ENCODE peak calls at places on chromosomes 13 and 19, in eight cellular contexts. G is CD8-positive, alpha-beta T cell; M is uterus; F is CD8-positive, alpha-beta memory T cell; H is tibial artery; Z is mesenchymal stem cell; V is CD4-positive, CD25-positive, alpha-beta regulatory T cell; S is A673. X is an unnamed sample.

GRCh38 chr13:34926513-34926912 is 15.6 kb upstream of the NBEA start:
- DNase-seq in Z (peak; percentile 56), M (no peak), F (no peak), G (no peak), V (no peak), S (peak; percentile 49), H (no peak), X (no peak)

GRCh38 chr13:26445092-26445491 is 112.4 kb upstream of the WASF3 start:
- DNase-seq in S (peak; percentile 2), G (no peak), F (no peak), Z (no peak), M (no peak), H (no peak), V (no peak), X (no peak)

GRCh38 chr19:5547881-5548280 is 19.9 kb downstream of the TINCR start:
- DNase-seq in V (no peak), F (no peak), H (no peak), S (peak; percentile 77), M (no peak), Z (peak; percentile 51), G (no peak), X (no peak)

GRCh38 chr19:36090930-36091695 is 19.8 kb upstream of the OVOL3 start:
- DNase-seq in M (no peak), S (no peak), V (no peak), Z (no peak), G (no peak), H (no peak), F (no peak), X (no peak)

GRCh38 chr19:55379161-55379560 is 2.5 kb downstream of the TMEM190 start:
- DNase-seq in H (no peak), Z (no peak), V (no peak), S (no peak), M (no peak), G (no peak), F (no peak), X (no peak)

GRCh38 chr13:110916671-110917142 is 1.8 kb upstream of the ANKRD10 start:
- DNase-seq in V (no peak), S (no peak), Z (peak; percentile 83), F (no peak), G (no peak), H (no peak), M (no peak), X (no peak)

GRCh38 chr13:79541426-79542049 is 60.6 kb downstream of the NDFIP2 start:
- DNase-seq in M (no peak), S (peak; percentile 73), Z (peak; percentile 76), G (no peak), H (no peak), V (no peak), F (no peak), X (no peak)

GRCh38 chr13:108352599-108352998 is 83.1 kb downstream of the TNFSF13B start:
- DNase-seq in S (no peak), M (no peak), V (no peak), G (no peak), F (no peak), H (no peak), Z (no peak), X (no peak)

GRCh38 chr13:48505597-48506091 is 27.2 kb downstream of the RCBTB2 start:
- DNase-seq in F (peak; percentile 23), H (peak; percentile 65), V (peak; percentile 10), S (no peak), G (peak; percentile 42), M (no peak), Z (peak; percentile 60), X (peak; percentile 31)

GRCh38 chr13:102310691-102311432 is 91.0 kb downstream of the FGF14 start:
- DNase-seq in S (no peak), M (peak; percentile 39), H (peak; percentile 79), Z (no peak), G (no peak), V (no peak), F (no peak), X (no peak)

GRCh38 chr19:14473915-14474578 is 1.1 kb downstream of the PTGER1 start:
- DNase-seq in F (no peak), Z (no peak), H (no peak), G (no peak), S (no peak), M (no peak), V (no peak), X (no peak)

GRCh38 chr19:15025237-15025636 is 24.0 kb upstream of the CASP14 start:
- DNase-seq in M (no peak), G (no peak), F (no peak), H (no peak), Z (no peak), S (peak; percentile 23), V (no peak), X (no peak)

GRCh38 chr13:33150146-33150545 is 133.9 kb downstream of the KL start:
- DNase-seq in S (peak; percentile 60), G (no peak), V (no peak), F (no peak), H (no peak), M (no peak), Z (peak; percentile 56), X (no peak)

GRCh38 chr19:34313188-34313587 is 51.8 kb upstream of the GPI start:
- DNase-seq in Z (peak; percentile 68), M (no peak), H (no peak), G (no peak), S (peak; percentile 32), V (no peak), F (no peak), X (no peak)

GRCh38 chr19:11265785-11266236 is 3.5 kb upstream of the DOCK6 start:
- DNase-seq in G (no peak), S (no peak), Z (no peak), H (no peak), M (no peak), F (no peak), V (no peak), X (no peak)

GRCh38 chr13:65505941-65506340 is 1724.2 kb downstream of the PCDH9 start:
- DNase-seq in Z (no peak), M (no peak), S (no peak), G (no peak), H (no peak), F (no peak), V (no peak), X (no peak)

GRCh38 chr19:47371269-47371668 is 22.2 kb downstream of the DHX34 start:
- DNase-seq in F (no peak), S (no peak), G (no peak), V (no peak), M (no peak), H (no peak), Z (no peak), X (no peak)

GRCh38 chr13:106762711-106763110 is 194.8 kb upstream of the ARGLU1 start:
- DNase-seq in V (no peak), M (no peak), H (no peak), G (no peak), F (no peak), S (no peak), Z (no peak), X (no peak)

GRCh38 chr19:13016628-13017305 is 21.5 kb downstream of the NFIX start:
- DNase-seq in Z (no peak), M (no peak), V (no peak), S (no peak), G (no peak), F (no peak), H (no peak), X (no peak)

GRCh38 chr19:5308471-5309437 is 31.9 kb downstream of the PTPRS start:
- DNase-seq in V (no peak), H (peak; percentile 76), Z (no peak), S (peak; percentile 96), F (no peak), M (peak; percentile 76), G (no peak), X (no peak)

GRCh38 chr19:7926021-7926726 is at the start of gene CTXN1:
- DNase-seq in H (peak; percentile 64), S (peak; percentile 77), V (peak; percentile 74), F (peak; percentile 76), G (peak; percentile 72), M (peak; percentile 87), Z (peak; percentile 75), X (peak; percentile 70)

GRCh38 chr13:71865858-71866172 is 1.2 kb downstream of the DACH1 start:
- DNase-seq in S (peak; percentile 5), Z (peak; percentile 43), H (no peak), M (peak; percentile 14), G (no peak), V (no peak), F (no peak), X (no peak)
- H3K27ac ChIP-seq in S (no peak overlapping the region), Z (no peak overlapping the region), H (no peak overlapping the region), M (peak overlapping the region; percentile 79), G (no peak overlapping the region), V (no peak overlapping the region), F (no peak overlapping the region), X (no peak overlapping the region)

DNA sequence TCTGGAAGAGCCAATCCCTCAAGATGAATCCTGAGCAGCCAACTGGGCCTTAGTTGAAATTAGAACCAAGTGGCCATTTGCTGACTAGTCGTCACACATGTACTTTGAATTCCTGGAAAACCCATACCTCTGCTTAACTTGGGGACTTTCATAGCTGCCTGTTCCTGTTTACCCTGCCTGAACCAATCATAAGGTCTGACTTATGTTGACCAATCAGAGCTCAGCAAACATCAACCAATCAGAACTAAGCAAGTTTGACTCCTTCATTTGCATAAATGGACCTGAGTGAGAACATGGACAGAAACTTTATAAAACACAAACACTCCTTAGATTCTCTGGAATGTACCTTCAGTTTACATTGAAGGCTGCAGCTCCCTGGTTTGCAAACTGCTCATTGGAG is 50.8 kb downstream of the LATS2 start:
- DNase-seq in V (no peak), G (no peak), Z (peak; percentile 49), H (no peak), M (no peak), S (no peak), F (no peak), X (no peak)
- H3K4me3 ChIP-seq in V (no peak overlapping the region), G (no peak overlapping the region), Z (no peak overlapping the region), H (no peak overlapping the region), M (no peak overlapping the region), S (no peak overlapping the region), F (no peak overlapping the region), X (no peak overlapping the region)

DNA sequence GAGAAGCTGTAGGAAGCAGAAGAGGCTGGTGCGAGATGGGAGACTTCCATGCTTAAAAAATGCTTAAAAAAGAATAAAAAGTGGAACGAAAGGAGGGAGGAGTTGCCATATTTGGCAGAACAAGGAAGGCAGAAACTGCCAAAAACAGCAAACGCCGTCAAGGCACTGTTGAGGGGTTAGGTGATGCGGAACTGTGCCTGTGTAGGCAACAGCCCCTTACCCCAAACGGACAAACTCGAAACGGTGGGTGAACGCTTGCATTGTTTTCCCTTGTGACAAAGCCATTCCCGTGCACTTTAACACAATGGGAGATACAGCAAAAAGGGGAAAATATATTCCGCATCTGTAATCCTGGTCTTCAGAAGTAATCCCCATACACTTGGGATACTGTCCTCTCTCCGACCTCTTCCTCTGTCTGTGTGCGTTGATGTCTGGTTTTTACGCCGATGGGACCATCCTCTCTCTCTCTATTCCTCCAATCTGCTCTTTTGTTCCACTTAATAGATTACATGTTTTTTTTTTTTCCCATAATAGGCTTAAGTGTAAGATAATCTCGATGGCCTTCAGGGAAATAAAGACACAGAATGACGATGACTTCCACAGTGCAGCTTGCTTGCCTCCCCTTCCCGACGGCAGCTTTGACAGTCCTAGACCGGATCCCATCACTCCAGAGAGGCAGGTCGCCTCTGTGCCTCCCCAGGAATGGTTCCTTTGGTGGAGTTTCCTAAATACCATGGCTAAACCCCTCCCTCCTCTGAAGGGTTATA is 132.7 kb upstream of the RNF113B start:
- DNase-seq in G (no peak), F (no peak), S (peak; percentile 72), H (no peak), M (no peak), V (no peak), Z (no peak), X (no peak)
- H3K27ac ChIP-seq in G (no peak overlapping the region), F (no peak overlapping the region), S (no peak overlapping the region), H (no peak overlapping the region), M (no peak overlapping the region), V (no peak overlapping the region), Z (no peak overlapping the region), X (no peak overlapping the region)

GRCh38 chr19:49440439-49441209 is 703 bp downstream of the SLC17A7 start:
- DNase-seq in F (no peak), H (no peak), G (no peak), V (no peak), M (no peak), S (no peak), Z (no peak), X (no peak)
- H3K4me3 ChIP-seq in F (no peak overlapping the region), H (peak overlapping the region; percentile 7), G (no peak overlapping the region), V (no peak overlapping the region), M (no peak overlapping the region), S (peak overlapping the region; percentile 68), Z (no peak overlapping the region), X (no peak overlapping the region)

X was measured in effector memory CD4-positive, alpha-beta T cell.